ENCODE peak calls at places on chromosomes 16 and 17, in eight cellular contexts. Z is sciatic nerve, U is NCI-H1436 treated with DMSO at 0.1 percent for 48 hours, V is C1 segment of cervical spinal cord, P is lower lobe of right lung, Q is left colon, S is left ventricle myocardium inferior, B is left cardiac atrium. F is an unnamed sample.

GRCh38 chr17:75970011-75970523 is 8.9 kb downstream of the ACOX1 start:
- DNase-seq in Z (peak), U (no peak), V (no peak), P (no peak), Q (no peak), S (no peak), B (no peak), F (no peak)

GRCh38 chr17:30217054-30217453 is 18.4 kb downstream of the SLC6A4 start:
- DNase-seq in Z (no peak), U (no peak), V (no peak), P (no peak), Q (no peak), S (no peak), B (no peak), F (no peak)

GRCh38 chr16:77540656-77541055 is 105.8 kb upstream of the ADAMTS18 start:
- DNase-seq in Z (no peak), U (no peak), V (no peak), P (no peak), Q (no peak), S (no peak), B (no peak), F (no peak)

GRCh38 chr16:88645941-88646340 is 4.9 kb downstream of the CYBA start:
- DNase-seq in Z (no peak), U (no peak), V (no peak), P (no peak), Q (no peak), S (no peak), B (no peak), F (no peak)

GRCh38 chr17:66309793-66310192 is 7.4 kb downstream of the PRKCA start:
- DNase-seq in Z (no peak), U (no peak), V (no peak), P (no peak), Q (no peak), S (no peak), B (no peak), F (peak)

GRCh38 chr17:50469671-50470305 is 1.1 kb upstream of the CHAD start:
- DNase-seq in Z (no peak), U (no peak), V (no peak), P (peak), Q (no peak), S (no peak), B (no peak), F (no peak)

GRCh38 chr17:77281904-77282367 is 141.2 kb downstream of the SEC14L1 start:
- DNase-seq in Z (no peak), U (no peak), V (no peak), P (peak), Q (peak), S (no peak), B (no peak), F (no peak)

GRCh38 chr17:29682987-29683386 is 60.3 kb upstream of the CORO6 start:
- DNase-seq in Z (no peak), U (no peak), V (no peak), P (no peak), Q (no peak), S (no peak), B (no peak), F (no peak)

GRCh38 chr16:65227041-65227835 is 105.4 kb upstream of the CDH11 start:
- DNase-seq in Z (no peak), U (no peak), V (no peak), P (no peak), Q (no peak), S (no peak), B (no peak), F (no peak)

GRCh38 chr16:1761751-1762150 is 9.6 kb downstream of the NME3 start:
- DNase-seq in Z (no peak), U (no peak), V (no peak), P (no peak), Q (no peak), S (no peak), B (no peak), F (no peak)

GRCh38 chr17:76869878-76870714 is 1.9 kb downstream of the MGAT5B start:
- DNase-seq in Z (no peak), U (no peak), V (no peak), P (no peak), Q (no peak), S (no peak), B (no peak), F (no peak)

GRCh38 chr16:1196494-1196893 is 28.6 kb downstream of the TPSG1 start:
- DNase-seq in Z (no peak), U (no peak), V (no peak), P (no peak), Q (no peak), S (no peak), B (no peak), F (no peak)

GRCh38 chr16:54431041-54431996 is 144.7 kb upstream of the IRX3 start:
- DNase-seq in Z (no peak), U (no peak), V (no peak), P (no peak), Q (no peak), S (no peak), B (no peak), F (no peak)

GRCh38 chr16:4913130-4913773 is 23.7 kb downstream of the PPL start:
- DNase-seq in Z (no peak), U (no peak), V (no peak), P (peak), Q (no peak), S (no peak), B (no peak), F (no peak)

GRCh38 chr17:15288859-15289258 is 23.7 kb upstream of the PMP22 start:
- DNase-seq in Z (no peak), U (no peak), V (no peak), P (no peak), Q (no peak), S (no peak), B (no peak), F (no peak)

GRCh38 chr17:4881761-4882555 is 17.4 kb upstream of the C17orf107 start:
- DNase-seq in Z (peak), U (peak), V (peak), P (peak), Q (peak), S (peak), B (peak), F (peak)

GRCh38 chr17:79789943-79790804 is 6.7 kb downstream of the CBX8 start:
- DNase-seq in Z (no peak), U (no peak), V (no peak), P (peak), Q (peak), S (no peak), B (no peak), F (peak)

GRCh38 chr16:86517652-86518258 is 7.4 kb downstream of the FOXF1 start:
- DNase-seq in Z (peak), U (no peak), V (peak), P (no peak), Q (peak), S (peak), B (peak), F (peak)

GRCh38 chr16:79466111-79466510 is 134.4 kb downstream of the MAF start:
- DNase-seq in Z (no peak), U (no peak), V (no peak), P (no peak), Q (no peak), S (no peak), B (no peak), F (no peak)

GRCh38 chr17:66508896-66509843 is 206.8 kb downstream of the PRKCA start:
- DNase-seq in Z (no peak), U (no peak), V (no peak), P (peak), Q (peak), S (no peak), B (peak), F (no peak)

GRCh38 chr16:69906838-69907301 is 44.3 kb upstream of the CLEC18A start:
- DNase-seq in Z (no peak), U (no peak), V (no peak), P (no peak), Q (no peak), S (no peak), B (no peak), F (no peak)

GRCh38 chr16:46743232-46743719 is 4.9 kb downstream of the MYLK3 start:
- DNase-seq in Z (no peak), U (no peak), V (no peak), P (no peak), Q (no peak), S (peak), B (peak), F (no peak)

GRCh38 chr17:69540356-69540755 is 125.9 kb downstream of the MAP2K6 start:
- DNase-seq in Z (no peak), U (no peak), V (no peak), P (no peak), Q (no peak), S (no peak), B (no peak), F (no peak)

GRCh38 chr16:14300631-14301149 is 229.6 kb downstream of the MRTFB start:
- DNase-seq in Z (peak), U (no peak), V (no peak), P (peak), Q (peak), S (peak), B (peak), F (peak)

GRCh38 chr16:54326266-54326662 is 39.7 kb upstream of the IRX3 start:
- DNase-seq in Z (no peak), U (no peak), V (no peak), P (no peak), Q (no peak), S (no peak), B (no peak), F (no peak)

GRCh38 chr16:29877266-29877961 is 14.4 kb upstream of the CDIPT start:
- DNase-seq in Z (no peak), U (no peak), V (no peak), P (peak), Q (no peak), S (no peak), B (no peak), F (no peak)

GRCh38 chr16:29994613-29995329 is 646 bp downstream of the HIRIP3 start:
- DNase-seq in Z (peak), U (no peak), V (no peak), P (no peak), Q (peak), S (no peak), B (peak), F (no peak)

GRCh38 chr17:78304549-78305037 is 55.3 kb downstream of the SOCS3 start:
- DNase-seq in Z (no peak), U (no peak), V (no peak), P (no peak), Q (no peak), S (peak), B (no peak), F (no peak)

GRCh38 chr17:70661342-70662222 is 492.2 kb downstream of the KCNJ2 start:
- DNase-seq in Z (no peak), U (peak), V (no peak), P (no peak), Q (peak), S (no peak), B (no peak), F (no peak)

GRCh38 chr17:29116652-29117439 is 63.4 kb downstream of the MYO18A start:
- DNase-seq in Z (peak), U (no peak), V (peak), P (peak), Q (peak), S (peak), B (peak), F (peak)

GRCh38 chr16:17145029-17145428 is 325.7 kb downstream of the XYLT1 start:
- DNase-seq in Z (no peak), U (no peak), V (no peak), P (no peak), Q (no peak), S (no peak), B (no peak), F (no peak)

GRCh38 chr16:72664122-72664479 is 383.8 kb downstream of the ZFHX3 start:
- DNase-seq in Z (no peak), U (no peak), V (no peak), P (no peak), Q (no peak), S (no peak), B (no peak), F (no peak)

GRCh38 chr17:74211929-74212261 is 1.5 kb upstream of the TTYH2 start:
- DNase-seq in Z (no peak), U (no peak), V (peak), P (no peak), Q (no peak), S (no peak), B (no peak), F (peak)